ENCODE peak calls at places on chromosome X, in six cellular contexts. H is M059J; N is WTC11; U is stimulated activated CD4-positive, alpha-beta T cell treated with anti-CD3 and anti-CD28 coated beads, Interleukin-12 subunit alpha, Interleukin-12 subunit beta, amount 100 ng/mL, for 24 hours; K is fibroblast of lung; Y is colonic mucosa. C is an unnamed sample.

GRCh38 chrX:152949114-152949513 is 44.8 kb downstream of the PNMA5 start:
- DNase-seq in Y (no peak), H (no peak), N (no peak), K (no peak), U (no peak), C (no peak)

GRCh38 chrX:10620121-10620699 is at the start of gene MID1:
- DNase-seq in K (peak; percentile 83), Y (peak; percentile 77), H (peak; percentile 90), N (peak; percentile 74), U (no peak), C (peak; percentile 83)

GRCh38 chrX:82945332-82945731 is 562.8 kb upstream of the POU3F4 start:
- DNase-seq in H (peak; percentile 32), K (no peak), N (no peak), Y (no peak), U (no peak), C (no peak)

GRCh38 chrX:16239211-16239610 is 71.9 kb downstream of the MAGEB17 start:
- DNase-seq in Y (no peak), H (peak; percentile 93), K (peak; percentile 61), U (no peak), N (no peak), C (no peak)

GRCh38 chrX:19097553-19097952 is 24.7 kb downstream of the ADGRG2 start:
- DNase-seq in Y (no peak), N (peak; percentile 11), H (no peak), K (no peak), U (no peak), C (no peak)

GRCh38 chrX:39936886-39937770 is 160.6 kb downstream of the BCOR start:
- DNase-seq in H (no peak), N (no peak), Y (no peak), K (no peak), U (no peak), C (no peak)

GRCh38 chrX:37755073-37755472 is 24.8 kb upstream of the CYBB start:
- DNase-seq in H (no peak), U (no peak), Y (no peak), N (no peak), K (no peak), C (no peak)

GRCh38 chrX:68488657-68489056 is 10.2 kb upstream of the YIPF6 start:
- DNase-seq in H (no peak), U (no peak), N (no peak), Y (peak; percentile 85), K (no peak), C (no peak)

GRCh38 chrX:39492495-39493162 is 605.1 kb downstream of the BCOR start:
- DNase-seq in K (no peak), H (no peak), Y (no peak), U (no peak), N (no peak), C (no peak)

GRCh38 chrX:15277594-15277993 is 7.7 kb upstream of the ASB9 start:
- DNase-seq in N (no peak), U (no peak), K (no peak), Y (no peak), H (no peak), C (no peak)

GRCh38 chrX:68440940-68441339 is 7.6 kb upstream of the OPHN1 start:
- DNase-seq in N (no peak), Y (peak; percentile 83), H (peak; percentile 81), U (no peak), K (peak; percentile 81), C (peak; percentile 85)

GRCh38 chrX:446243-446642 is 59.5 kb upstream of the PPP2R3B start:
- DNase-seq in H (no peak), U (no peak), N (peak; percentile 73), K (no peak), Y (no peak), C (no peak)

GRCh38 chrX:115047181-115047580 is 29.8 kb upstream of the IL13RA2 start:
- DNase-seq in H (no peak), K (peak; percentile 2), U (no peak), N (no peak), Y (no peak), C (no peak)

GRCh38 chrX:40843643-40844042 is 108.3 kb upstream of the MED14 start:
- DNase-seq in Y (no peak), K (no peak), N (no peak), U (no peak), H (no peak), C (no peak)

GRCh38 chrX:70092247-70092646 is 30.0 kb downstream of the OTUD6A start:
- DNase-seq in N (no peak), U (no peak), H (no peak), Y (no peak), K (no peak), C (no peak)

GRCh38 chrX:149497626-149498025 is 7.5 kb downstream of the IDS start:
- DNase-seq in Y (no peak), H (peak; percentile 95), K (peak; percentile 25), U (no peak), N (no peak), C (no peak)

GRCh38 chrX:38571058-38571457 is 9.7 kb downstream of the TSPAN7 start:
- DNase-seq in N (no peak), H (no peak), Y (no peak), K (no peak), U (no peak), C (no peak)

GRCh38 chrX:129823115-129823514 is 20.6 kb downstream of the ZDHHC9 start:
- DNase-seq in N (peak; percentile 14), H (peak; percentile 58), Y (peak; percentile 43), U (no peak), K (peak; percentile 50), C (peak; percentile 44)

GRCh38 chrX:50704987-50705386 is 109.0 kb downstream of the SHROOM4 start:
- DNase-seq in K (peak; percentile 0), H (peak; percentile 39), N (no peak), U (no peak), Y (no peak), C (peak; percentile 25)

GRCh38 chrX:65589304-65589703 is 54.7 kb upstream of the LAS1L start:
- DNase-seq in H (no peak), K (no peak), Y (no peak), N (no peak), U (no peak), C (no peak)

GRCh38 chrX:116436358-116436816 is at the start of gene SLC6A14:
- DNase-seq in Y (peak; percentile 25), N (no peak), H (no peak), K (no peak), U (no peak), C (no peak)

GRCh38 chrX:20139966-20140365 is 1.7 kb downstream of the EIF1AX start:
- DNase-seq in Y (no peak), H (peak; percentile 66), U (no peak), N (no peak), K (peak; percentile 61), C (no peak)

GRCh38 chrX:15946783-15947550 is 92.4 kb upstream of the AP1S2 start:
- DNase-seq in K (peak; percentile 80), Y (no peak), U (no peak), N (no peak), H (peak; percentile 97), C (no peak)

GRCh38 chrX:130082244-130083106 is 27.8 kb downstream of the ELF4 start:
- DNase-seq in H (no peak), K (no peak), N (no peak), Y (no peak), U (peak; percentile 39), C (no peak)

GRCh38 chrX:131734621-131735020 is 190.7 kb downstream of the OR13H1 start:
- DNase-seq in U (no peak), H (peak; percentile 21), K (no peak), Y (peak; percentile 89), N (no peak), C (no peak)

GRCh38 chrX:9604111-9604907 is 139.5 kb downstream of the TBL1X start:
- DNase-seq in N (no peak), K (no peak), U (no peak), Y (no peak), H (no peak), C (no peak)

GRCh38 chrX:49042581-49043219 is 457 bp downstream of the TFE3 start:
- DNase-seq in H (peak; percentile 26), K (no peak), U (no peak), Y (no peak), N (peak; percentile 10), C (no peak)

GRCh38 chrX:257681-258289 is 23.4 kb upstream of the PLCXD1 start:
- DNase-seq in H (no peak), K (no peak), Y (peak; percentile 11), U (no peak), N (no peak), C (no peak)

GRCh38 chrX:110407910-110408545 is 49.4 kb downstream of the RTL9 start:
- DNase-seq in Y (peak; percentile 75), U (no peak), H (peak; percentile 75), K (peak; percentile 72), N (peak; percentile 41), C (peak; percentile 29)

GRCh38 chrX:106247162-106247561 is 79.1 kb downstream of the PWWP3B start:
- DNase-seq in Y (no peak), N (no peak), U (no peak), H (no peak), K (no peak), C (no peak)

GRCh38 chrX:7950865-7951264 is 23.7 kb upstream of the PNPLA4 start:
- DNase-seq in H (no peak), U (no peak), Y (no peak), K (no peak), N (no peak), C (no peak)

GRCh38 chrX:138691186-138691585 is 20.3 kb downstream of the FGF13 start:
- DNase-seq in U (no peak), K (no peak), N (no peak), Y (no peak), H (no peak), C (no peak)

GRCh38 chrX:16162391-16162790 is 4.9 kb upstream of the MAGEB17 start:
- DNase-seq in Y (no peak), K (no peak), H (no peak), U (no peak), N (peak; percentile 34), C (no peak)